ENCODE peak calls at places on chromosomes 1 and 21, in four cellular contexts. One of them, this sample, is unnamed.

GRCh38 chr21:46610018-46610701 is 5.3 kb upstream of the S100B start:
- DNase-seq in NCI-H345: no peak
- DNase-seq in cardiac muscle cell: no peak
- DNase-seq in iPS DF 6.9: no peak
- DNase-seq in this sample: no peak

GRCh38 chr21:35438643-35439404 is 389.7 kb upstream of the RUNX1 start:
- DNase-seq in NCI-H345: no peak
- DNase-seq in cardiac muscle cell: peak
- DNase-seq in iPS DF 6.9: no peak
- DNase-seq in this sample: no peak

GRCh38 chr21:34669149-34669879 is 520 bp downstream of the CLIC6 start:
- DNase-seq in NCI-H345: no peak
- DNase-seq in cardiac muscle cell: no peak
- DNase-seq in iPS DF 6.9: no peak
- DNase-seq in this sample: no peak

GRCh38 chr1:204842892-204843291 is 27.8 kb upstream of the NFASC start:
- DNase-seq in NCI-H345: peak
- DNase-seq in cardiac muscle cell: no peak
- DNase-seq in iPS DF 6.9: no peak
- DNase-seq in this sample: no peak

GRCh38 chr1:235075121-235075954 is 53.3 kb downstream of the TOMM20 start:
- DNase-seq in NCI-H345: peak
- DNase-seq in cardiac muscle cell: peak
- DNase-seq in iPS DF 6.9: no peak
- DNase-seq in this sample: peak

GRCh38 chr1:32142446-32143301 is 34.8 kb downstream of the KPNA6 start:
- DNase-seq in NCI-H345: peak
- DNase-seq in cardiac muscle cell: peak
- DNase-seq in iPS DF 6.9: no peak
- DNase-seq in this sample: no peak

GRCh38 chr1:110150330-110151174 is at the start of gene SLC6A17:
- DNase-seq in NCI-H345: peak
- DNase-seq in cardiac muscle cell: peak
- DNase-seq in iPS DF 6.9: no peak
- DNase-seq in this sample: no peak

GRCh38 chr21:25039461-25040380 is 567.6 kb downstream of the MRPL39 start:
- DNase-seq in NCI-H345: peak
- DNase-seq in cardiac muscle cell: no peak
- DNase-seq in iPS DF 6.9: no peak
- DNase-seq in this sample: no peak

GRCh38 chr21:36854391-36854790 is 112.1 kb downstream of the HLCS start:
- DNase-seq in NCI-H345: peak
- DNase-seq in cardiac muscle cell: peak
- DNase-seq in iPS DF 6.9: peak
- DNase-seq in this sample: no peak

GRCh38 chr1:20597650-20598049 is 8.8 kb downstream of the CDA start:
- DNase-seq in NCI-H345: no peak
- DNase-seq in cardiac muscle cell: no peak
- DNase-seq in iPS DF 6.9: no peak
- DNase-seq in this sample: no peak